ENCODE peak calls at places on chromosomes 13 and 19, in five cellular contexts. K, D, H, P and V are unnamed samples.

GRCh38 chr13:39035799-39036198 is 2.1 kb downstream of the PROSER1 start:
- DNase-seq in K (no peak), D (no peak), H (no peak), P (no peak), V (no peak)

GRCh38 chr19:22619932-22620331 is 14.2 kb upstream of the ZNF492 start:
- DNase-seq in K (no peak), D (no peak), H (no peak), P (no peak), V (no peak)

GRCh38 chr19:43983912-43984686 is at the start of gene ZNF155:
- DNase-seq in K (peak; percentile 96), D (peak; percentile 58), H (peak; percentile 90), P (peak; percentile 78), V (peak; percentile 89)

GRCh38 chr13:106568225-106569003 is 477 bp upstream of the ARGLU1 start:
- DNase-seq in K (no peak), D (no peak), H (no peak), P (no peak), V (no peak)

GRCh38 chr19:29431332-29431731 is 94.5 kb upstream of the VSTM2B start:
- DNase-seq in K (no peak), D (no peak), H (no peak), P (no peak), V (no peak)

GRCh38 chr13:50991624-50992610 is 82.3 kb downstream of the RNASEH2B start:
- DNase-seq in K (no peak), D (no peak), H (no peak), P (no peak), V (no peak)

GRCh38 chr19:35513975-35514809 is 743 bp upstream of the DMKN start:
- DNase-seq in K (peak; percentile 34), D (no peak), H (no peak), P (peak; percentile 58), V (no peak)

GRCh38 chr13:21668665-21669599 is 1.9 kb upstream of the FGF9 start:
- DNase-seq in K (no peak), D (peak; percentile 24), H (no peak), P (no peak), V (no peak)

GRCh38 chr19:48654299-48655059 is 8.5 kb upstream of the CA11 start:
- DNase-seq in K (no peak), D (no peak), H (no peak), P (no peak), V (no peak)

GRCh38 chr13:73216381-73216831 is 157.6 kb downstream of the KLF5 start:
- DNase-seq in K (peak; percentile 88), D (no peak), H (no peak), P (no peak), V (no peak)

GRCh38 chr19:6464070-6464873 is at the start of gene CRB3:
- DNase-seq in K (peak; percentile 80), D (peak; percentile 36), H (peak; percentile 96), P (peak; percentile 64), V (peak; percentile 93)

GRCh38 chr19:18297308-18297707 is 15.9 kb upstream of the JUND start:
- DNase-seq in K (no peak), D (no peak), H (no peak), P (no peak), V (no peak)

GRCh38 chr19:33403973-33404304 is 30.4 kb downstream of the CEBPG start:
- DNase-seq in K (no peak), D (no peak), H (no peak), P (no peak), V (no peak)

GRCh38 chr13:114087430-114087829 is 45.0 kb downstream of the RASA3 start:
- DNase-seq in K (no peak), D (no peak), H (peak; percentile 20), P (no peak), V (no peak)

GRCh38 chr19:10315335-10316214 is at the start of gene FDX2:
- DNase-seq in K (peak; percentile 84), D (peak; percentile 93), H (peak; percentile 91), P (peak; percentile 95), V (peak; percentile 90)

GRCh38 chr19:8731428-8732169 is 10.2 kb downstream of the OR2Z1 start:
- DNase-seq in K (no peak), D (no peak), H (no peak), P (no peak), V (no peak)

GRCh38 chr13:32253911-32254399 is 61.2 kb downstream of the ZAR1L start:
- DNase-seq in K (peak; percentile 53), D (no peak), H (peak; percentile 52), P (no peak), V (no peak)

GRCh38 chr13:30032263-30032662 is 181.8 kb upstream of the UBL3 start:
- DNase-seq in K (no peak), D (no peak), H (no peak), P (no peak), V (no peak)

GRCh38 chr13:96935971-96936370 is 58.3 kb downstream of the OXGR1 start:
- DNase-seq in K (no peak), D (no peak), H (no peak), P (no peak), V (no peak)

GRCh38 chr19:47494729-47495128 is 10.7 kb upstream of the KPTN start:
- DNase-seq in K (no peak), D (no peak), H (no peak), P (no peak), V (no peak)

GRCh38 chr13:113546571-113547247 is 37.8 kb upstream of the TFDP1 start:
- DNase-seq in K (no peak), D (no peak), H (no peak), P (no peak), V (no peak)

GRCh38 chr13:62022369-62022768 is 606.7 kb upstream of the PCDH20 start:
- DNase-seq in K (no peak), D (no peak), H (no peak), P (no peak), V (no peak)